ENCODE peak calls at places on chromosomes 6 and 20, in ten cellular contexts. I is stimulated activated effector memory CD8-positive, alpha-beta T cell treated with anti-CD3 and anti-CD28 coated beads, Interleukin-12 subunit alpha, Interleukin-12 subunit beta, amount 100 ng/mL, for 72 hours; B is GM13977; A is kidney; Y is CD4-positive, CD25-positive, alpha-beta regulatory T cell; L is lower lobe of right lung; R is stimulated activated CD4-positive, alpha-beta T cell treated with anti-CD3 and anti-CD28 coated beads, Interleukin-1b, Interleukin-23, amount 100 ng/mL, for 24 hours; W is PC-9; T is A673; P is activated CD8-positive, alpha-beta memory T cell treated with anti-CD3 and anti-CD28 coated beads, Interleukin-2, amount 50 U/mL, for 48 hours. G is an unnamed sample.

GRCh38 chr20:7497985-7498384 is 442.3 kb downstream of the HAO1 start:
- DNase-seq in I (no peak), B (no peak), A (no peak), Y (no peak), L (no peak), R (no peak), W (peak), T (no peak), P (no peak), G (peak)

GRCh38 chr6:26383624-26384417 is 913 bp downstream of the BTN2A2 start:
- DNase-seq in I (no peak), B (no peak), A (no peak), Y (peak), L (no peak), R (no peak), W (peak), T (peak), P (peak), G (peak)

GRCh38 chr6:125117818-125118217 is 35.8 kb upstream of the TPD52L1 start:
- DNase-seq in I (no peak), B (no peak), A (no peak), Y (no peak), L (no peak), R (no peak), W (no peak), T (no peak), P (no peak), G (no peak)

GRCh38 chr6:1388927-1389790 is at the start of gene FOXF2:
- DNase-seq in I (no peak), B (peak), A (peak), Y (no peak), L (no peak), R (no peak), W (no peak), T (no peak), P (peak), G (no peak)

GRCh38 chr6:103122766-103123601 is 1729.5 kb downstream of the GRIK2 start:
- DNase-seq in I (no peak), B (peak), A (no peak), Y (peak), L (peak), R (no peak), W (peak), T (peak), P (peak), G (peak)

GRCh38 chr20:63100926-63101699 is 94.3 kb upstream of the BHLHE23 start:
- DNase-seq in I (no peak), B (no peak), A (peak), Y (no peak), L (peak), R (no peak), W (no peak), T (no peak), P (no peak), G (no peak)

GRCh38 chr6:105428342-105428957 is 25.6 kb upstream of the PREP start:
- DNase-seq in I (no peak), B (no peak), A (no peak), Y (no peak), L (no peak), R (no peak), W (peak), T (no peak), P (no peak), G (peak)

GRCh38 chr6:130945401-130945919 is 117.6 kb downstream of the EPB41L2 start:
- DNase-seq in I (no peak), B (no peak), A (no peak), Y (no peak), L (no peak), R (no peak), W (peak), T (no peak), P (no peak), G (peak)

GRCh38 chr6:154012852-154013251 is 26.2 kb upstream of the OPRM1 start:
- DNase-seq in I (no peak), B (no peak), A (no peak), Y (no peak), L (no peak), R (no peak), W (no peak), T (no peak), P (no peak), G (no peak)

GRCh38 chr20:20712004-20712473 is 405 bp downstream of the RALGAPA2 start:
- DNase-seq in I (no peak), B (no peak), A (no peak), Y (peak), L (no peak), R (no peak), W (no peak), T (no peak), P (peak), G (no peak)

GRCh38 chr20:5073154-5074049 is 46.4 kb downstream of the PCNA start:
- DNase-seq in I (no peak), B (no peak), A (peak), Y (no peak), L (peak), R (no peak), W (peak), T (no peak), P (no peak), G (peak)

GRCh38 chr6:108798672-108799355 is 49.4 kb upstream of the ARMC2 start:
- DNase-seq in I (peak), B (no peak), A (peak), Y (peak), L (peak), R (no peak), W (no peak), T (peak), P (peak), G (no peak)

GRCh38 chr6:157325069-157325805 is 1.9 kb upstream of the TMEM242 start:
- DNase-seq in I (no peak), B (no peak), A (no peak), Y (no peak), L (no peak), R (no peak), W (no peak), T (peak), P (no peak), G (peak)